ENCODE peak calls at places on chromosome 2, in nine cellular contexts. One of them, this sample, is unnamed.

GRCh38 chr2:98869272-98869641 is 66.8 kb downstream of the CRACDL start:
- DNase-seq in astrocyte of the spinal cord: no peak
- DNase-seq in HEK293T: no peak
- DNase-seq in A172: peak
- DNase-seq in activated CD4-positive, CD25-positive, alpha-beta regulatory T cell: no peak
- DNase-seq in NCI-H1092: peak
- DNase-seq in GM12864: no peak
- DNase-seq in pons: no peak
- DNase-seq in stimulated activated CD4-positive, alpha-beta T cell treated with anti-CD3 and anti-CD28 coated beads, Interleukin-2, amount 100 ng/mL, for 48 hours: no peak
- DNase-seq in this sample: no peak

GRCh38 chr2:74457129-74457548 is 1.1 kb upstream of the WBP1 start:
- DNase-seq in pons: no peak
- DNase-seq in HEK293T: peak
- DNase-seq in astrocyte of the spinal cord: peak
- DNase-seq in stimulated activated CD4-positive, alpha-beta T cell treated with anti-CD3 and anti-CD28 coated beads, Interleukin-2, amount 100 ng/mL, for 48 hours: no peak
- DNase-seq in activated CD4-positive, CD25-positive, alpha-beta regulatory T cell: no peak
- DNase-seq in NCI-H1092: peak
- DNase-seq in A172: no peak
- DNase-seq in GM12864: no peak
- DNase-seq in this sample: no peak

GRCh38 chr2:225660262-225661091 is 261.0 kb downstream of the NYAP2 start:
- DNase-seq in stimulated activated CD4-positive, alpha-beta T cell treated with anti-CD3 and anti-CD28 coated beads, Interleukin-2, amount 100 ng/mL, for 48 hours: peak
- DNase-seq in HEK293T: peak
- DNase-seq in NCI-H1092: peak
- DNase-seq in activated CD4-positive, CD25-positive, alpha-beta regulatory T cell: peak
- DNase-seq in astrocyte of the spinal cord: peak
- DNase-seq in A172: peak
- DNase-seq in GM12864: peak
- DNase-seq in pons: peak
- DNase-seq in this sample: peak

GRCh38 chr2:41194235-41194634 is 742.3 kb upstream of the SLC8A1 start:
- DNase-seq in NCI-H1092: no peak
- DNase-seq in stimulated activated CD4-positive, alpha-beta T cell treated with anti-CD3 and anti-CD28 coated beads, Interleukin-2, amount 100 ng/mL, for 48 hours: no peak
- DNase-seq in astrocyte of the spinal cord: peak
- DNase-seq in activated CD4-positive, CD25-positive, alpha-beta regulatory T cell: no peak
- DNase-seq in pons: no peak
- DNase-seq in A172: peak
- DNase-seq in GM12864: no peak
- DNase-seq in HEK293T: no peak
- DNase-seq in this sample: no peak

GRCh38 chr2:133532919-133533318 is 35.3 kb downstream of the NCKAP5 start:
- DNase-seq in stimulated activated CD4-positive, alpha-beta T cell treated with anti-CD3 and anti-CD28 coated beads, Interleukin-2, amount 100 ng/mL, for 48 hours: no peak
- DNase-seq in A172: peak
- DNase-seq in HEK293T: no peak
- DNase-seq in GM12864: no peak
- DNase-seq in activated CD4-positive, CD25-positive, alpha-beta regulatory T cell: no peak
- DNase-seq in pons: no peak
- DNase-seq in NCI-H1092: no peak
- DNase-seq in astrocyte of the spinal cord: peak
- DNase-seq in this sample: no peak

GRCh38 chr2:109032229-109032800 is 43.3 kb upstream of the EDAR start:
- DNase-seq in A172: no peak
- DNase-seq in stimulated activated CD4-positive, alpha-beta T cell treated with anti-CD3 and anti-CD28 coated beads, Interleukin-2, amount 100 ng/mL, for 48 hours: peak
- DNase-seq in activated CD4-positive, CD25-positive, alpha-beta regulatory T cell: no peak
- DNase-seq in HEK293T: no peak
- DNase-seq in pons: no peak
- DNase-seq in astrocyte of the spinal cord: no peak
- DNase-seq in GM12864: no peak
- DNase-seq in NCI-H1092: no peak
- DNase-seq in this sample: peak

GRCh38 chr2:43032894-43033270 is 193.5 kb downstream of the ZFP36L2 start:
- DNase-seq in stimulated activated CD4-positive, alpha-beta T cell treated with anti-CD3 and anti-CD28 coated beads, Interleukin-2, amount 100 ng/mL, for 48 hours: no peak
- DNase-seq in A172: no peak
- DNase-seq in astrocyte of the spinal cord: no peak
- DNase-seq in GM12864: no peak
- DNase-seq in HEK293T: no peak
- DNase-seq in NCI-H1092: no peak
- DNase-seq in pons: no peak
- DNase-seq in activated CD4-positive, CD25-positive, alpha-beta regulatory T cell: no peak
- DNase-seq in this sample: no peak

GRCh38 chr2:180208841-180209240 is 201.7 kb upstream of the CWC22 start:
- DNase-seq in pons: no peak
- DNase-seq in astrocyte of the spinal cord: peak
- DNase-seq in HEK293T: no peak
- DNase-seq in A172: peak
- DNase-seq in NCI-H1092: no peak
- DNase-seq in stimulated activated CD4-positive, alpha-beta T cell treated with anti-CD3 and anti-CD28 coated beads, Interleukin-2, amount 100 ng/mL, for 48 hours: no peak
- DNase-seq in GM12864: no peak
- DNase-seq in activated CD4-positive, CD25-positive, alpha-beta regulatory T cell: no peak
- DNase-seq in this sample: no peak

GRCh38 chr2:105797298-105797819 is 52.6 kb downstream of the NCK2 start:
- DNase-seq in GM12864: no peak
- DNase-seq in NCI-H1092: no peak
- DNase-seq in activated CD4-positive, CD25-positive, alpha-beta regulatory T cell: no peak
- DNase-seq in A172: peak
- DNase-seq in HEK293T: no peak
- DNase-seq in stimulated activated CD4-positive, alpha-beta T cell treated with anti-CD3 and anti-CD28 coated beads, Interleukin-2, amount 100 ng/mL, for 48 hours: no peak
- DNase-seq in astrocyte of the spinal cord: no peak
- DNase-seq in pons: peak
- DNase-seq in this sample: peak

GRCh38 chr2:86079981-86080911 is 25.4 kb downstream of the POLR1A start:
- DNase-seq in activated CD4-positive, CD25-positive, alpha-beta regulatory T cell: peak
- DNase-seq in stimulated activated CD4-positive, alpha-beta T cell treated with anti-CD3 and anti-CD28 coated beads, Interleukin-2, amount 100 ng/mL, for 48 hours: peak
- DNase-seq in pons: peak
- DNase-seq in GM12864: no peak
- DNase-seq in HEK293T: peak
- DNase-seq in A172: peak
- DNase-seq in astrocyte of the spinal cord: peak
- DNase-seq in NCI-H1092: peak
- DNase-seq in this sample: peak

GRCh38 chr2:69483696-69484095 is 46.5 kb upstream of the NFU1 start:
- DNase-seq in pons: no peak
- DNase-seq in HEK293T: no peak
- DNase-seq in stimulated activated CD4-positive, alpha-beta T cell treated with anti-CD3 and anti-CD28 coated beads, Interleukin-2, amount 100 ng/mL, for 48 hours: no peak
- DNase-seq in astrocyte of the spinal cord: no peak
- DNase-seq in NCI-H1092: peak
- DNase-seq in GM12864: no peak
- DNase-seq in A172: no peak
- DNase-seq in activated CD4-positive, CD25-positive, alpha-beta regulatory T cell: no peak
- DNase-seq in this sample: no peak

GRCh38 chr2:73841912-73842738 is 13.4 kb downstream of the STAMBP start:
- DNase-seq in stimulated activated CD4-positive, alpha-beta T cell treated with anti-CD3 and anti-CD28 coated beads, Interleukin-2, amount 100 ng/mL, for 48 hours: no peak
- DNase-seq in A172: no peak
- DNase-seq in NCI-H1092: no peak
- DNase-seq in astrocyte of the spinal cord: no peak
- DNase-seq in activated CD4-positive, CD25-positive, alpha-beta regulatory T cell: no peak
- DNase-seq in HEK293T: no peak
- DNase-seq in GM12864: no peak
- DNase-seq in pons: no peak
- DNase-seq in this sample: no peak

GRCh38 chr2:164992818-164993217 is 37.5 kb upstream of the SLC38A11 start:
- DNase-seq in stimulated activated CD4-positive, alpha-beta T cell treated with anti-CD3 and anti-CD28 coated beads, Interleukin-2, amount 100 ng/mL, for 48 hours: peak
- DNase-seq in NCI-H1092: peak
- DNase-seq in A172: peak
- DNase-seq in pons: peak
- DNase-seq in astrocyte of the spinal cord: peak
- DNase-seq in activated CD4-positive, CD25-positive, alpha-beta regulatory T cell: no peak
- DNase-seq in HEK293T: peak
- DNase-seq in GM12864: peak
- DNase-seq in this sample: no peak

GRCh38 chr2:130370490-130370889 is 14.6 kb downstream of the PTPN18 start:
- DNase-seq in GM12864: no peak
- DNase-seq in A172: no peak
- DNase-seq in astrocyte of the spinal cord: no peak
- DNase-seq in activated CD4-positive, CD25-positive, alpha-beta regulatory T cell: no peak
- DNase-seq in NCI-H1092: no peak
- DNase-seq in stimulated activated CD4-positive, alpha-beta T cell treated with anti-CD3 and anti-CD28 coated beads, Interleukin-2, amount 100 ng/mL, for 48 hours: no peak
- DNase-seq in pons: no peak
- DNase-seq in HEK293T: no peak
- DNase-seq in this sample: no peak

GRCh38 chr2:25617948-25618646 is 55.3 kb downstream of the DTNB start:
- DNase-seq in GM12864: no peak
- DNase-seq in pons: peak
- DNase-seq in stimulated activated CD4-positive, alpha-beta T cell treated with anti-CD3 and anti-CD28 coated beads, Interleukin-2, amount 100 ng/mL, for 48 hours: no peak
- DNase-seq in astrocyte of the spinal cord: peak
- DNase-seq in HEK293T: no peak
- DNase-seq in A172: peak
- DNase-seq in activated CD4-positive, CD25-positive, alpha-beta regulatory T cell: no peak
- DNase-seq in NCI-H1092: no peak
- DNase-seq in this sample: no peak

GRCh38 chr2:26068602-26069298 is 34.9 kb downstream of the RAB10 start:
- DNase-seq in GM12864: peak
- DNase-seq in A172: peak
- DNase-seq in activated CD4-positive, CD25-positive, alpha-beta regulatory T cell: no peak
- DNase-seq in NCI-H1092: no peak
- DNase-seq in astrocyte of the spinal cord: peak
- DNase-seq in pons: no peak
- DNase-seq in stimulated activated CD4-positive, alpha-beta T cell treated with anti-CD3 and anti-CD28 coated beads, Interleukin-2, amount 100 ng/mL, for 48 hours: peak
- DNase-seq in HEK293T: no peak
- DNase-seq in this sample: peak

GRCh38 chr2:233051241-233052149 is 8.6 kb upstream of the INPP5D start:
- DNase-seq in HEK293T: no peak
- DNase-seq in NCI-H1092: no peak
- DNase-seq in stimulated activated CD4-positive, alpha-beta T cell treated with anti-CD3 and anti-CD28 coated beads, Interleukin-2, amount 100 ng/mL, for 48 hours: no peak
- DNase-seq in pons: peak
- DNase-seq in astrocyte of the spinal cord: peak
- DNase-seq in A172: peak
- DNase-seq in activated CD4-positive, CD25-positive, alpha-beta regulatory T cell: no peak
- DNase-seq in GM12864: no peak
- DNase-seq in this sample: no peak